ENCODE peak calls at places on chromosomes 11 and 22, in seven cellular contexts. One of them, this sample, is unnamed.

GRCh38 chr22:23655891-23656475 is 23.9 kb upstream of the DRICH1 start:
- DNase-seq in left lung: no peak
- DNase-seq in colonic mucosa: no peak
- DNase-seq in fibroblast of lung: no peak
- DNase-seq in lung: no peak
- DNase-seq in naive thymus-derived CD4-positive, alpha-beta T cell: no peak
- DNase-seq in PC-3: no peak
- DNase-seq in this sample: no peak

GRCh38 chr11:131762346-131763110 is 392.1 kb downstream of the NTM start:
- DNase-seq in left lung: no peak
- DNase-seq in colonic mucosa: no peak
- DNase-seq in fibroblast of lung: no peak
- DNase-seq in lung: no peak
- DNase-seq in naive thymus-derived CD4-positive, alpha-beta T cell: no peak
- DNase-seq in PC-3: no peak
- DNase-seq in this sample: no peak

GRCh38 chr11:18792066-18792591 is 531 bp upstream of the PTPN5 start:
- DNase-seq in left lung: no peak
- DNase-seq in colonic mucosa: no peak
- DNase-seq in fibroblast of lung: no peak
- DNase-seq in lung: no peak
- DNase-seq in naive thymus-derived CD4-positive, alpha-beta T cell: no peak
- DNase-seq in PC-3: no peak
- DNase-seq in this sample: no peak

GRCh38 chr11:35930466-35930865 is 13.4 kb upstream of the LDLRAD3 start:
- DNase-seq in left lung: no peak
- DNase-seq in colonic mucosa: no peak
- DNase-seq in fibroblast of lung: no peak
- DNase-seq in lung: no peak
- DNase-seq in naive thymus-derived CD4-positive, alpha-beta T cell: no peak
- DNase-seq in PC-3: no peak
- DNase-seq in this sample: no peak

GRCh38 chr11:114280696-114281095 is 15.5 kb upstream of the NNMT start:
- DNase-seq in left lung: peak
- DNase-seq in colonic mucosa: peak
- DNase-seq in fibroblast of lung: peak
- DNase-seq in lung: peak
- DNase-seq in naive thymus-derived CD4-positive, alpha-beta T cell: no peak
- DNase-seq in PC-3: peak
- DNase-seq in this sample: no peak

GRCh38 chr22:37632174-37633081 is 7.0 kb upstream of the SH3BP1 start:
- DNase-seq in left lung: no peak
- DNase-seq in colonic mucosa: no peak
- DNase-seq in fibroblast of lung: no peak
- DNase-seq in lung: no peak
- DNase-seq in naive thymus-derived CD4-positive, alpha-beta T cell: no peak
- DNase-seq in PC-3: no peak
- DNase-seq in this sample: no peak

GRCh38 chr11:19679952-19680823 is 32.4 kb upstream of the NAV2 start:
- DNase-seq in left lung: peak
- DNase-seq in colonic mucosa: peak
- DNase-seq in fibroblast of lung: peak
- DNase-seq in lung: peak
- DNase-seq in naive thymus-derived CD4-positive, alpha-beta T cell: no peak
- DNase-seq in PC-3: peak
- DNase-seq in this sample: peak

GRCh38 chr11:18727499-18728236 is 1.7 kb upstream of the IGSF22 start:
- DNase-seq in left lung: no peak
- DNase-seq in colonic mucosa: peak
- DNase-seq in fibroblast of lung: no peak
- DNase-seq in lung: no peak
- DNase-seq in naive thymus-derived CD4-positive, alpha-beta T cell: no peak
- DNase-seq in PC-3: peak
- DNase-seq in this sample: peak

GRCh38 chr22:50523806-50524663 is 1.4 kb downstream of the SCO2 start:
- DNase-seq in left lung: no peak
- DNase-seq in colonic mucosa: peak
- DNase-seq in fibroblast of lung: no peak
- DNase-seq in lung: no peak
- DNase-seq in naive thymus-derived CD4-positive, alpha-beta T cell: no peak
- DNase-seq in PC-3: no peak
- DNase-seq in this sample: no peak

GRCh38 chr11:9688716-9689511 is 25.0 kb downstream of the SWAP70 start:
- DNase-seq in left lung: no peak
- DNase-seq in colonic mucosa: no peak
- DNase-seq in fibroblast of lung: peak
- DNase-seq in lung: no peak
- DNase-seq in naive thymus-derived CD4-positive, alpha-beta T cell: no peak
- DNase-seq in PC-3: peak
- DNase-seq in this sample: no peak

GRCh38 chr11:65041206-65042035 is at the start of gene SAC3D1:
- DNase-seq in left lung: peak
- DNase-seq in colonic mucosa: no peak
- DNase-seq in fibroblast of lung: no peak
- DNase-seq in lung: no peak
- DNase-seq in naive thymus-derived CD4-positive, alpha-beta T cell: no peak
- DNase-seq in PC-3: peak
- DNase-seq in this sample: peak

GRCh38 chr11:93986716-93987115 is 34.4 kb upstream of the HEPHL1 start:
- DNase-seq in left lung: peak
- DNase-seq in colonic mucosa: no peak
- DNase-seq in fibroblast of lung: peak
- DNase-seq in lung: no peak
- DNase-seq in naive thymus-derived CD4-positive, alpha-beta T cell: no peak
- DNase-seq in PC-3: peak
- DNase-seq in this sample: peak

GRCh38 chr22:48758021-48758561 is 1069.6 kb downstream of the BRD1 start:
- DNase-seq in left lung: no peak
- DNase-seq in colonic mucosa: no peak
- DNase-seq in fibroblast of lung: no peak
- DNase-seq in lung: peak
- DNase-seq in naive thymus-derived CD4-positive, alpha-beta T cell: no peak
- DNase-seq in PC-3: no peak
- DNase-seq in this sample: no peak

GRCh38 chr11:34243620-34244493 is 114.0 kb downstream of the ABTB2 start:
- DNase-seq in left lung: peak
- DNase-seq in colonic mucosa: peak
- DNase-seq in fibroblast of lung: peak
- DNase-seq in lung: peak
- DNase-seq in naive thymus-derived CD4-positive, alpha-beta T cell: no peak
- DNase-seq in PC-3: peak
- DNase-seq in this sample: peak

GRCh38 chr11:91158901-91159537 is 936.2 kb upstream of the CHORDC1 start:
- DNase-seq in left lung: no peak
- DNase-seq in colonic mucosa: no peak
- DNase-seq in fibroblast of lung: peak
- DNase-seq in lung: no peak
- DNase-seq in naive thymus-derived CD4-positive, alpha-beta T cell: no peak
- DNase-seq in PC-3: peak
- DNase-seq in this sample: no peak

GRCh38 chr22:45578524-45579147 is 76.0 kb downstream of the FBLN1 start:
- DNase-seq in left lung: no peak
- DNase-seq in colonic mucosa: no peak
- DNase-seq in fibroblast of lung: no peak
- DNase-seq in lung: no peak
- DNase-seq in naive thymus-derived CD4-positive, alpha-beta T cell: no peak
- DNase-seq in PC-3: no peak
- DNase-seq in this sample: no peak

GRCh38 chr11:48012051-48012391 is 31.7 kb downstream of the PTPRJ start:
- DNase-seq in left lung: no peak
- DNase-seq in colonic mucosa: no peak
- DNase-seq in fibroblast of lung: no peak
- DNase-seq in lung: no peak
- DNase-seq in naive thymus-derived CD4-positive, alpha-beta T cell: no peak
- DNase-seq in PC-3: no peak
- DNase-seq in this sample: no peak

GRCh38 chr11:14687456-14687855 is 43.9 kb downstream of the PDE3B start:
- DNase-seq in left lung: no peak
- DNase-seq in colonic mucosa: no peak
- DNase-seq in fibroblast of lung: no peak
- DNase-seq in lung: no peak
- DNase-seq in naive thymus-derived CD4-positive, alpha-beta T cell: no peak
- DNase-seq in PC-3: no peak
- DNase-seq in this sample: no peak

GRCh38 chr11:18171377-18172000 is 1.1 kb upstream of the MRGPRX4 start:
- DNase-seq in left lung: no peak
- DNase-seq in colonic mucosa: no peak
- DNase-seq in fibroblast of lung: no peak
- DNase-seq in lung: no peak
- DNase-seq in naive thymus-derived CD4-positive, alpha-beta T cell: no peak
- DNase-seq in PC-3: peak
- DNase-seq in this sample: peak

GRCh38 chr11:66007201-66007634 is 4.6 kb upstream of the CST6 start:
- DNase-seq in left lung: no peak
- DNase-seq in colonic mucosa: no peak
- DNase-seq in fibroblast of lung: no peak
- DNase-seq in lung: no peak
- DNase-seq in naive thymus-derived CD4-positive, alpha-beta T cell: no peak
- DNase-seq in PC-3: no peak
- DNase-seq in this sample: no peak

GRCh38 chr11:18352581-18352980 is 30.2 kb downstream of the GTF2H1 start:
- DNase-seq in left lung: no peak
- DNase-seq in colonic mucosa: no peak
- DNase-seq in fibroblast of lung: no peak
- DNase-seq in lung: no peak
- DNase-seq in naive thymus-derived CD4-positive, alpha-beta T cell: no peak
- DNase-seq in PC-3: peak
- DNase-seq in this sample: no peak

GRCh38 chr11:56396047-56396446 is 16.4 kb upstream of the OR5AL1 start:
- DNase-seq in left lung: no peak
- DNase-seq in colonic mucosa: no peak
- DNase-seq in fibroblast of lung: no peak
- DNase-seq in lung: no peak
- DNase-seq in naive thymus-derived CD4-positive, alpha-beta T cell: no peak
- DNase-seq in PC-3: no peak
- DNase-seq in this sample: no peak

GRCh38 chr22:34111210-34111824 is 191.0 kb upstream of the LARGE1 start:
- DNase-seq in left lung: no peak
- DNase-seq in colonic mucosa: peak
- DNase-seq in fibroblast of lung: peak
- DNase-seq in lung: no peak
- DNase-seq in naive thymus-derived CD4-positive, alpha-beta T cell: no peak
- DNase-seq in PC-3: peak
- DNase-seq in this sample: peak

GRCh38 chr11:113528982-113529381 is 53.8 kb upstream of the DRD2 start:
- DNase-seq in left lung: no peak
- DNase-seq in colonic mucosa: no peak
- DNase-seq in fibroblast of lung: no peak
- DNase-seq in lung: no peak
- DNase-seq in naive thymus-derived CD4-positive, alpha-beta T cell: no peak
- DNase-seq in PC-3: no peak
- DNase-seq in this sample: no peak

GRCh38 chr11:13928566-13929251 is 33.8 kb upstream of the SPON1 start:
- DNase-seq in left lung: no peak
- DNase-seq in colonic mucosa: no peak
- DNase-seq in fibroblast of lung: peak
- DNase-seq in lung: no peak
- DNase-seq in naive thymus-derived CD4-positive, alpha-beta T cell: no peak
- DNase-seq in PC-3: peak
- DNase-seq in this sample: peak

GRCh38 chr11:75271730-75272129 is 31.2 kb downstream of the TPBGL start:
- DNase-seq in left lung: peak
- DNase-seq in colonic mucosa: no peak
- DNase-seq in fibroblast of lung: no peak
- DNase-seq in lung: no peak
- DNase-seq in naive thymus-derived CD4-positive, alpha-beta T cell: no peak
- DNase-seq in PC-3: no peak
- DNase-seq in this sample: no peak

GRCh38 chr22:32531955-32532818 is 57.6 kb downstream of the FBXO7 start:
- DNase-seq in left lung: peak
- DNase-seq in colonic mucosa: peak
- DNase-seq in fibroblast of lung: peak
- DNase-seq in lung: peak
- DNase-seq in naive thymus-derived CD4-positive, alpha-beta T cell: no peak
- DNase-seq in PC-3: no peak
- DNase-seq in this sample: peak

GRCh38 chr11:86916330-86916729 is 38.9 kb downstream of the FZD4 start:
- DNase-seq in left lung: no peak
- DNase-seq in colonic mucosa: no peak
- DNase-seq in fibroblast of lung: peak
- DNase-seq in lung: no peak
- DNase-seq in naive thymus-derived CD4-positive, alpha-beta T cell: no peak
- DNase-seq in PC-3: peak
- DNase-seq in this sample: peak
- H3K27ac ChIP-seq in left lung: peak
- H3K27ac ChIP-seq in colonic mucosa: no peak
- H3K27ac ChIP-seq in fibroblast of lung: peak
- H3K27ac ChIP-seq in lung: peak
- H3K27ac ChIP-seq in naive thymus-derived CD4-positive, alpha-beta T cell: no peak
- H3K27ac ChIP-seq in PC-3: peak
- H3K27ac ChIP-seq in this sample: peak

GRCh38 chr11:77470504-77470903 is 3.4 kb downstream of the PAK1 start:
- DNase-seq in left lung: no peak
- DNase-seq in colonic mucosa: no peak
- DNase-seq in fibroblast of lung: no peak
- DNase-seq in lung: no peak
- DNase-seq in naive thymus-derived CD4-positive, alpha-beta T cell: no peak
- DNase-seq in PC-3: no peak
- DNase-seq in this sample: no peak
- H3K4me3 ChIP-seq in left lung: no peak
- H3K4me3 ChIP-seq in colonic mucosa: no peak
- H3K4me3 ChIP-seq in fibroblast of lung: no peak
- H3K4me3 ChIP-seq in lung: no peak
- H3K4me3 ChIP-seq in naive thymus-derived CD4-positive, alpha-beta T cell: no peak
- H3K4me3 ChIP-seq in PC-3: no peak
- H3K4me3 ChIP-seq in this sample: no peak

GRCh38 chr22:38951734-38952133 is 5.7 kb upstream of the APOBEC3A start:
- DNase-seq in left lung: peak
- DNase-seq in colonic mucosa: no peak
- DNase-seq in fibroblast of lung: no peak
- DNase-seq in lung: no peak
- DNase-seq in naive thymus-derived CD4-positive, alpha-beta T cell: no peak
- DNase-seq in PC-3: no peak
- DNase-seq in this sample: no peak
- H3K27ac ChIP-seq in left lung: no peak
- H3K27ac ChIP-seq in colonic mucosa: peak
- H3K27ac ChIP-seq in fibroblast of lung: no peak
- H3K27ac ChIP-seq in lung: no peak
- H3K27ac ChIP-seq in naive thymus-derived CD4-positive, alpha-beta T cell: no peak
- H3K27ac ChIP-seq in PC-3: no peak
- H3K27ac ChIP-seq in this sample: no peak

GRCh38 chr11:41281131-41281742 is 178.2 kb downstream of the LRRC4C start:
- DNase-seq in left lung: no peak
- DNase-seq in colonic mucosa: no peak
- DNase-seq in fibroblast of lung: no peak
- DNase-seq in lung: no peak
- DNase-seq in naive thymus-derived CD4-positive, alpha-beta T cell: no peak
- DNase-seq in PC-3: peak
- DNase-seq in this sample: no peak

GRCh38 chr11:41286751-41287150 is 172.7 kb downstream of the LRRC4C start:
- DNase-seq in left lung: no peak
- DNase-seq in colonic mucosa: no peak
- DNase-seq in fibroblast of lung: no peak
- DNase-seq in lung: no peak
- DNase-seq in naive thymus-derived CD4-positive, alpha-beta T cell: no peak
- DNase-seq in PC-3: no peak
- DNase-seq in this sample: no peak

GRCh38 chr11:41282436-41282835 is 177.0 kb downstream of the LRRC4C start:
- DNase-seq in left lung: no peak
- DNase-seq in colonic mucosa: no peak
- DNase-seq in fibroblast of lung: no peak
- DNase-seq in lung: no peak
- DNase-seq in naive thymus-derived CD4-positive, alpha-beta T cell: no peak
- DNase-seq in PC-3: peak
- DNase-seq in this sample: no peak

GRCh38 chr11:41283196-41283930 is 176.1 kb downstream of the LRRC4C start:
- DNase-seq in left lung: no peak
- DNase-seq in colonic mucosa: no peak
- DNase-seq in fibroblast of lung: no peak
- DNase-seq in lung: no peak
- DNase-seq in naive thymus-derived CD4-positive, alpha-beta T cell: no peak
- DNase-seq in PC-3: peak
- DNase-seq in this sample: no peak
- H3K4me3 ChIP-seq in left lung: no peak
- H3K4me3 ChIP-seq in colonic mucosa: no peak
- H3K4me3 ChIP-seq in fibroblast of lung: no peak
- H3K4me3 ChIP-seq in lung: no peak
- H3K4me3 ChIP-seq in naive thymus-derived CD4-positive, alpha-beta T cell: no peak
- H3K4me3 ChIP-seq in PC-3: no peak
- H3K4me3 ChIP-seq in this sample: no peak

This sample was measured in PC-9.